ENCODE peak calls at places on chromosome 13, in six cellular contexts. I, F, W, Q, Y and M are unnamed samples.
A peak's percentile ranks its signal among the peaks of the same experiment; 100 is the strongest.

GRCh38 chr13:72205773-72206172 is 338.8 kb upstream of the DACH1 start:
- DNase-seq in I (no peak), F (no peak), W (peak; percentile 6), Q (no peak), Y (no peak), M (peak; percentile 69)

GRCh38 chr13:44362394-44363040 is 11.1 kb upstream of the SERP2 start:
- DNase-seq in I (no peak), F (no peak), W (no peak), Q (no peak), Y (no peak), M (no peak)

GRCh38 chr13:34507630-34508029 is 434.4 kb upstream of the NBEA start:
- DNase-seq in I (no peak), F (no peak), W (no peak), Q (no peak), Y (no peak), M (peak; percentile 13)

GRCh38 chr13:36057041-36057440 is 74.1 kb downstream of the DCLK1 start:
- DNase-seq in I (peak; percentile 11), F (peak; percentile 10), W (no peak), Q (no peak), Y (no peak), M (peak; percentile 10)

GRCh38 chr13:80151016-80151415 is 189.9 kb downstream of the SPRY2 start:
- DNase-seq in I (no peak), F (peak; percentile 12), W (no peak), Q (no peak), Y (no peak), M (no peak)

GRCh38 chr13:30679483-30680330 is 55.6 kb upstream of the ALOX5AP start:
- DNase-seq in I (peak; percentile 60), F (peak; percentile 57), W (no peak), Q (peak; percentile 68), Y (peak; percentile 35), M (peak; percentile 27)

GRCh38 chr13:110179858-110180156 is 127.2 kb downstream of the COL4A1 start:
- DNase-seq in I (no peak), F (no peak), W (no peak), Q (no peak), Y (no peak), M (no peak)

GRCh38 chr13:105442040-105442439 is 1093.4 kb downstream of the EFNB2 start:
- DNase-seq in I (no peak), F (no peak), W (no peak), Q (no peak), Y (no peak), M (no peak)

GRCh38 chr13:34911159-34911558 is 30.9 kb upstream of the NBEA start:
- DNase-seq in I (no peak), F (no peak), W (no peak), Q (no peak), Y (no peak), M (no peak)

GRCh38 chr13:61664821-61665705 is 249.4 kb upstream of the PCDH20 start:
- DNase-seq in I (no peak), F (no peak), W (peak; percentile 10), Q (no peak), Y (no peak), M (peak; percentile 61)

GRCh38 chr13:113448545-113448884 is 4.8 kb downstream of the ADPRHL1 start:
- DNase-seq in I (no peak), F (no peak), W (peak; percentile 22), Q (no peak), Y (no peak), M (peak; percentile 23)

DNA sequence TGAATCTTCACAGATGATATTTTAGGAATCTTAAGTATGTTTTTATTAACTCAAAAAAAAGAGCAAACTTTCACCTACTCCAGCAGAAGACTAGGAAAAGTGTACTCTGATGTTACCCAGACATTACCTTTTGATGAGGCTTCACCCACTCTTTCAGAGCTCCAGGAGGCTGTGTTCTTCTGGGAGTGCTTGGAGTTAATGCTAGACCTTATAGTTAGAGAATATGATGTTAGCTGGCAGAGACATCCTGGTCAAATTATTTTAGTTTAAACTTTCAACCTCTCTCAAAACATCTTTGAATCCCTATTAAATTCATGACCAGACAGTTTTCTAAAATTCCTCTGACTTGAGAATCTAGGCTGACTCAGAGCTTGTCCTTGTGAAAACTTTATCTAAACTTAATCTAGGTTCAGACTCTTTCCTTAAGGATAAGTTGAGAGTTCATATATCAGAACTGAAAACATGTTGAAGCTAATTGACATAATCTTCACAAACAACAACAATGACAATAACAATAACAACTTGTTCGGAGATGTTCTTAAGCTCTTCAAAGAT is 82.8 kb downstream of the ITGBL1 start:
- DNase-seq in I (no peak), F (peak; percentile 65), W (no peak), Q (no peak), Y (no peak), M (peak; percentile 35)
- H3K9ac ChIP-seq in I (no peak overlapping the region), F (no peak overlapping the region), W (no peak overlapping the region), Q (peak overlapping the region; percentile 12), Y (no peak overlapping the region), M (no peak overlapping the region)

GRCh38 chr13:48586591-48587103 is 53.8 kb upstream of the RCBTB2 start:
- DNase-seq in I (no peak), F (peak; percentile 35), W (no peak), Q (no peak), Y (no peak), M (no peak)
- TF ChIP-seq EZH2phosphoT487 in I (no peak), F (no peak), W (no peak), Q (no peak), Y (no peak), M (no peak)

GRCh38 chr13:112073245-112074138 is 6.5 kb downstream of the SOX1 start:
- DNase-seq in I (peak; percentile 95), F (no peak), W (no peak), Q (no peak), Y (no peak), M (no peak)
- H3K4me3 ChIP-seq in I (peak overlapping the region; percentile 61), F (no peak overlapping the region), W (no peak overlapping the region), Q (no peak overlapping the region), Y (no peak overlapping the region), M (no peak overlapping the region)

GRCh38 chr13:57601536-57601935 is 30.0 kb upstream of the PCDH17 start:
- DNase-seq in I (peak; percentile 2), F (no peak), W (no peak), Q (no peak), Y (no peak), M (no peak)
- H3K9ac ChIP-seq in I (no peak overlapping the region), F (no peak overlapping the region), W (no peak overlapping the region), Q (no peak overlapping the region), Y (no peak overlapping the region), M (no peak overlapping the region)

GRCh38 chr13:63691474-63691873 is 2275.8 kb upstream of the PCDH20 start:
- DNase-seq in I (no peak), F (no peak), W (no peak), Q (peak; percentile 27), Y (no peak), M (no peak)

GRCh38 chr13:63699948-63700347 is 2284.3 kb upstream of the PCDH20 start:
- DNase-seq in I (no peak), F (no peak), W (no peak), Q (no peak), Y (no peak), M (no peak)

GRCh38 chr13:63693696-63694095 is 2278.0 kb upstream of the PCDH20 start:
- DNase-seq in I (no peak), F (no peak), W (no peak), Q (no peak), Y (no peak), M (no peak)

GRCh38 chr13:63700366-63700765 is 2284.7 kb upstream of the PCDH20 start:
- DNase-seq in I (no peak), F (no peak), W (no peak), Q (no peak), Y (no peak), M (no peak)

DNA sequence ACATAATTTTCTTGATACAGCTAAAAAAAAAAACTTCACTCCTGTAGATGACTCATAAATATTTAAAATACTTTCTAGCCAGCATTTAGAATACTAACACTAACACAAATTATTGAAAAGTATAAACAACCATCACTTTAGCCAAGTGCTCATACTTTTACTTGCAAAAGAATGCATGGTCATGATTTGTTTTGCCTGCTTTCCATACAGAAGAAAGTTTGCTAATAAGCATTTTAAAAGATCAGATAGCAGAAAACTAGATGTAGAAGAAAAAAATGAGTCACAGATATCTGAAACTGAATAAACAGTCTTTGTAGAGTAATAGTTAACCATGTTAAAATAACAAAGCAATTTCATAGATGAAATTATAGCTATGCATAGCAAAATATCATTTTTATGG is 2280.4 kb upstream of the PCDH20 start:
- DNase-seq in I (no peak), F (no peak), W (no peak), Q (no peak), Y (no peak), M (peak; percentile 2)
- TF ChIP-seq EZH2phosphoT487 in I (no peak), F (no peak), W (no peak), Q (no peak), Y (no peak), M (no peak)

DNA sequence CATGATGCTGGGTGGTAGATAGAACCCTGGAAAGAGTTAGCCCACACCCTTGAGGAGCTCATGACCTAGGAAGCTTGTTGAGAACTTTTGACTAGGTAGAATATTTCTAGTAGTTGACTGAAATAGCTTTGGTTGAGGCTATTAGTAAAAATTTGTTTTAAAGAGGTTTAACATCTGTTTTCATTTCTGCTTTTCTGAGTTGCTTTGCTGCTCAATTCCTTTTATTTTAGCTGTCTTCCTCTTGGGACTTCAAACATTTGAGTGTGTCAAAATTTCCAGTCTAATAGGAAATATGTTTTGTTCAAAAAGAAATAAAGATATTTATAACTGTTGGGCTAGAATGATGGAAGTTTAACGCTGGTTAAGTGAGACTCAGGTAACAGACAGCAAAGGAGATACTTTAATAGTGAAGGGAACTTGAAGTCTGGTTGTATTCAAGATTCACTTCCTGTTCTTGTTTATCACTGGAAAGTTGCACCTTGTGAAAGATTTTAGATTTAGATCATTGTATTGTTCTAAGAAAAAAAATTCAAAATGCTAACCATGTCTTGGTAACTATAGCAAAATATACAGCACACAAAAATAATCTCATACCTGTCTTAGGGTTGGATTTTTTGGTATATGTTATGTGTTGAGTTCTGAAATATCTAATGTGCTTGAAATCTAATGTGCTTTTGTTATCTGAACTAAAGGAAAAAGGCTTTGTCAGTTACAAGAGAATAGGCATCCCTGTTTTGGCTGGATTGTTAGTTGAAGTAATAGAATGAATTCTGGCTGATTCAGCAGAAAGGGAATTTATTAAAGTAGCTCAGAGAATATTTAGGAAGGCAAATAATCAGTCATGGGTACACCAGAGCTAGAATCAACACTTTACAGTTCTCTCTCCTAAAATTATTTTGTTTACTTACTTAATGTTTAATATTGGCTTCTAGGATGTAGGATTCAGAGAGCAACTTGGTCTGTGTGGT is 24.4 kb upstream of the GPR18 start:
- DNase-seq in I (no peak), F (peak; percentile 60), W (no peak), Q (no peak), Y (no peak), M (no peak)
- H3K4me3 ChIP-seq in I (no peak overlapping the region), F (no peak overlapping the region), W (no peak overlapping the region), Q (no peak overlapping the region), Y (no peak overlapping the region), M (no peak overlapping the region)

GRCh38 chr13:40973409-40973808 is 45.7 kb downstream of the ELF1 start:
- DNase-seq in I (no peak), F (no peak), W (no peak), Q (no peak), Y (no peak), M (no peak)
- H3K9ac ChIP-seq in I (no peak overlapping the region), F (no peak overlapping the region), W (no peak overlapping the region), Q (no peak overlapping the region), Y (no peak overlapping the region), M (no peak overlapping the region)

DNA sequence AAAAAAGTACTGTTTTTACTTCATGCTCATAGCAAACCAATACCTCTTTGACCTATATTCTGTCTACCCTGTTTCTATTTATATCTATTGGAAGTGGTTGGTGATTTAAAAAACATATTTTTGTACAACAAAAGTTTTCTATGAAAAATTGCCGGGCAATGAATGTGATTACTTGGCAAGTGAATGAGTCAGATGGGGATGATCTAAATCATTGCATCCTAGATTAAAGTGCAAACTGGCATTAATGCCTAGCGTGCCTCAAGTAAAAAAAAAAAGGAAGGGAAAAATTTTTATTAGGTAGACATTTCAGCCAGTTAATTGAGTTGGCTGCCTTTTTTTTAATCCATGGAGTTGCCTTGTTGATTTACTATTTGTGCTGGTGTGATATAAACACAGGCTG is 500.6 kb downstream of the KCTD12 start:
- DNase-seq in I (no peak), F (peak; percentile 11), W (no peak), Q (no peak), Y (no peak), M (peak; percentile 5)
- TF ChIP-seq EZH2phosphoT487 in I (no peak), F (no peak), W (no peak), Q (no peak), Y (no peak), M (no peak)